ENCODE peak calls at places on chromosomes 5 and 9, in six cellular contexts. D, Z, H, B, G and P are unnamed samples.

GRCh38 chr9:135301271-135302263 is 178.0 kb upstream of the PPP1R26 start:
- DNase-seq in Z (no peak), D (no peak), H (no peak), B (no peak), G (no peak), P (no peak)

GRCh38 chr5:1535646-1536045 is 11.9 kb upstream of the LPCAT1 start:
- DNase-seq in G (no peak), H (no peak), Z (no peak), D (no peak), B (no peak), P (no peak)

GRCh38 chr5:142970440-142970788 is 200.2 kb downstream of the ARHGAP26 start:
- DNase-seq in D (no peak), Z (no peak), G (no peak), H (no peak), B (no peak), P (no peak)

GRCh38 chr9:115507148-115507547 is 389.2 kb upstream of the TNC start:
- DNase-seq in B (no peak), H (no peak), Z (no peak), G (no peak), D (no peak), P (no peak)

GRCh38 chr5:174503461-174504265 is 220.7 kb upstream of the MSX2 start:
- DNase-seq in D (no peak), Z (peak), H (no peak), G (no peak), B (no peak), P (no peak)

GRCh38 chr5:176619203-176619568 is 9.2 kb upstream of the GPRIN1 start:
- DNase-seq in H (peak), G (no peak), B (peak), Z (peak), D (peak), P (no peak)

GRCh38 chr5:111627862-111628261 is 115.5 kb upstream of the STARD4 start:
- DNase-seq in H (no peak), D (no peak), G (no peak), Z (no peak), B (no peak), P (no peak)

GRCh38 chr5:178750230-178750629 is 19.8 kb upstream of the ZNF354A start:
- DNase-seq in G (no peak), B (no peak), Z (no peak), D (no peak), H (no peak), P (no peak)

GRCh38 chr9:106403081-106403480 is 459.9 kb upstream of the ZNF462 start:
- DNase-seq in D (no peak), B (no peak), Z (peak), G (no peak), H (no peak), P (no peak)

GRCh38 chr5:166178681-166179080 is 2112.8 kb upstream of the WWC1 start:
- DNase-seq in H (no peak), D (no peak), G (no peak), B (no peak), Z (no peak), P (no peak)

GRCh38 chr9:98563212-98563907 is 145.4 kb downstream of the GABBR2 start:
- DNase-seq in Z (no peak), B (no peak), G (no peak), H (no peak), D (no peak), P (no peak)

GRCh38 chr5:69368458-69369368 is 607 bp downstream of the AK6 start:
- DNase-seq in B (peak), G (peak), Z (peak), D (no peak), H (no peak), P (no peak)

GRCh38 chr5:74762599-74762998 is 4.3 kb downstream of the GFM2 start:
- DNase-seq in H (no peak), D (no peak), B (no peak), G (no peak), Z (peak), P (no peak)

GRCh38 chr9:123135458-123135857 is 102.0 kb downstream of the GPR21 start:
- DNase-seq in G (no peak), Z (no peak), B (no peak), H (no peak), D (no peak), P (no peak)

GRCh38 chr5:127313847-127314473 is 23.4 kb downstream of the MEGF10 start:
- DNase-seq in B (peak), D (peak), H (no peak), G (peak), Z (peak), P (no peak)

GRCh38 chr9:76866689-76867088 is 39.2 kb downstream of the PRUNE2 start:
- DNase-seq in D (no peak), G (no peak), H (no peak), B (no peak), Z (peak), P (peak)

GRCh38 chr5:134468921-134469400 is 56.5 kb upstream of the JADE2 start:
- DNase-seq in G (no peak), Z (no peak), B (no peak), D (no peak), H (no peak), P (no peak)

GRCh38 chr5:135371738-135372232 is 27.2 kb downstream of the MACROH2A1 start:
- DNase-seq in D (no peak), H (no peak), B (no peak), Z (peak), G (no peak), P (no peak)

GRCh38 chr5:61496406-61497307 is 164.6 kb downstream of the ZSWIM6 start:
- DNase-seq in G (no peak), D (no peak), H (no peak), Z (no peak), B (no peak), P (no peak)

GRCh38 chr5:133273661-133274596 is 222.1 kb downstream of the HSPA4 start:
- DNase-seq in H (no peak), B (no peak), G (no peak), D (no peak), Z (peak), P (no peak)

GRCh38 chr9:880725-881124 is 39.2 kb downstream of the DMRT1 start:
- DNase-seq in Z (no peak), D (no peak), H (no peak), B (no peak), G (no peak), P (no peak)

GRCh38 chr5:1183424-1184162 is 17.8 kb upstream of the SLC6A19 start:
- DNase-seq in G (no peak), B (no peak), H (no peak), Z (no peak), D (no peak), P (no peak)

GRCh38 chr9:135330685-135331590 is 148.6 kb upstream of the PPP1R26 start:
- DNase-seq in G (no peak), Z (no peak), B (no peak), D (no peak), H (no peak), P (no peak)

GRCh38 chr9:114286146-114286679 is 36.7 kb upstream of the ORM1 start:
- DNase-seq in D (no peak), G (no peak), H (no peak), B (no peak), Z (no peak), P (no peak)

GRCh38 chr5:124849774-124850173 is 103.3 kb upstream of the ZNF608 start:
- DNase-seq in D (no peak), B (no peak), G (no peak), H (no peak), Z (no peak), P (no peak)

GRCh38 chr9:110049699-110050450 is 158.1 kb downstream of the C9orf152 start:
- DNase-seq in G (peak), Z (peak), B (peak), D (no peak), H (no peak), P (no peak)

GRCh38 chr9:385818-386398 is 171.2 kb downstream of the DOCK8 start:
- DNase-seq in G (peak), B (peak), H (no peak), Z (peak), D (no peak), P (no peak)

GRCh38 chr9:128703616-128704355 is 1.5 kb downstream of the PKN3 start:
- DNase-seq in Z (no peak), D (no peak), G (no peak), B (no peak), H (no peak), P (no peak)

GRCh38 chr9:122001491-122002201 is 91.5 kb downstream of the TTLL11 start:
- DNase-seq in H (no peak), G (no peak), D (no peak), Z (no peak), B (no peak), P (no peak)

GRCh38 chr9:129863059-129863690 is 27.9 kb downstream of the USP20 start:
- DNase-seq in D (peak), Z (peak), H (peak), B (no peak), G (peak), P (no peak)